ENCODE peak calls at places on chromosomes 16 and 17, in eight cellular contexts. H, M, F, K, P, I, E and T are unnamed samples. For H3K4me1, the result is how much of the 10 kb centered on the place peaks cover.

GRCh38 chr17:28370744-28371103 is 617 bp upstream of the VTN start:
- DNase-seq in F (no peak), H (no peak), I (no peak), E (no peak), M (no peak), P (no peak), K (no peak), T (no peak)

GRCh38 chr16:11685844-11686618 is 17.8 kb downstream of the SNN start:
- DNase-seq in H (peak), I (no peak), F (no peak), K (no peak), P (no peak), E (peak), M (no peak), T (no peak)

GRCh38 chr17:28745052-28745776 is 1.4 kb downstream of the TRAF4 start:
- DNase-seq in E (peak), H (peak), M (no peak), P (peak), K (no peak), I (peak), F (peak), T (no peak)

GRCh38 chr16:9539346-9539745 is 447.9 kb downstream of the HAPSTR1 start:
- DNase-seq in M (no peak), F (no peak), H (no peak), E (no peak), I (no peak), K (no peak), P (no peak), T (no peak)

GRCh38 chr16:64455275-64455674 is 666.6 kb downstream of the CDH11 start:
- DNase-seq in K (no peak), H (peak), F (no peak), M (no peak), E (no peak), P (no peak), I (no peak), T (no peak)

GRCh38 chr17:48333034-48333491 is 97.0 kb downstream of the SKAP1 start:
- DNase-seq in I (no peak), F (no peak), E (no peak), M (no peak), K (no peak), P (no peak), H (peak), T (no peak)

GRCh38 chr17:66847704-66848103 is 12.8 kb downstream of the CACNG5 start:
- DNase-seq in H (no peak), I (no peak), M (no peak), P (no peak), F (no peak), K (no peak), E (peak), T (no peak)

GRCh38 chr17:9941305-9941704 is 36.2 kb upstream of the RCVRN start:
- DNase-seq in P (no peak), H (no peak), I (no peak), F (no peak), M (no peak), K (peak), E (no peak), T (no peak)

GRCh38 chr17:79949646-79950292 is 85.9 kb downstream of the TBC1D16 start:
- DNase-seq in I (no peak), P (no peak), K (peak), F (no peak), H (no peak), M (no peak), E (peak), T (no peak)

GRCh38 chr17:76716146-76716833 is 5.5 kb upstream of the MXRA7 start:
- DNase-seq in I (peak), F (peak), E (peak), M (no peak), H (peak), K (peak), P (no peak), T (peak)

GRCh38 chr16:10552998-10553491 is 27.4 kb downstream of the EMP2 start:
- DNase-seq in E (no peak), H (no peak), M (no peak), K (peak), P (peak), I (no peak), F (peak), T (peak)

GRCh38 chr16:8982816-8983215 is 19.1 kb upstream of the USP7 start:
- DNase-seq in H (no peak), I (no peak), P (no peak), F (no peak), E (no peak), K (no peak), M (no peak), T (no peak)

GRCh38 chr16:66502020-66502913 is 47.7 kb downstream of the TK2 start:
- DNase-seq in I (no peak), M (no peak), H (peak), F (no peak), P (no peak), K (peak), E (peak), T (no peak)

GRCh38 chr17:13638855-13639458 is 37.2 kb upstream of the HS3ST3A1 start:
- DNase-seq in E (peak), M (no peak), F (no peak), I (no peak), P (peak), K (no peak), H (peak), T (no peak)

GRCh38 chr17:80866050-80866793 is 125.4 kb upstream of the CHMP6 start:
- DNase-seq in H (peak), E (peak), F (peak), K (peak), P (peak), M (peak), I (peak), T (peak)

GRCh38 chr17:10875411-10875810 is 37.5 kb upstream of the PIRT start:
- DNase-seq in F (peak), H (no peak), I (no peak), E (no peak), M (no peak), P (no peak), K (no peak), T (no peak)

GRCh38 chr17:30095507-30096244 is 20.9 kb upstream of the NSRP1 start:
- DNase-seq in E (no peak), F (no peak), P (no peak), M (peak), H (peak), K (no peak), I (peak), T (no peak)

GRCh38 chr16:9114112-9114511 is 22.7 kb downstream of the HAPSTR1 start:
- DNase-seq in I (no peak), K (no peak), P (no peak), M (no peak), E (no peak), H (no peak), F (no peak), T (no peak)

GRCh38 chr16:66752379-66752778 is 970 bp upstream of the DYNC1LI2 start:
- DNase-seq in F (no peak), P (no peak), E (no peak), M (no peak), K (no peak), H (no peak), I (no peak), T (no peak)

DNA sequence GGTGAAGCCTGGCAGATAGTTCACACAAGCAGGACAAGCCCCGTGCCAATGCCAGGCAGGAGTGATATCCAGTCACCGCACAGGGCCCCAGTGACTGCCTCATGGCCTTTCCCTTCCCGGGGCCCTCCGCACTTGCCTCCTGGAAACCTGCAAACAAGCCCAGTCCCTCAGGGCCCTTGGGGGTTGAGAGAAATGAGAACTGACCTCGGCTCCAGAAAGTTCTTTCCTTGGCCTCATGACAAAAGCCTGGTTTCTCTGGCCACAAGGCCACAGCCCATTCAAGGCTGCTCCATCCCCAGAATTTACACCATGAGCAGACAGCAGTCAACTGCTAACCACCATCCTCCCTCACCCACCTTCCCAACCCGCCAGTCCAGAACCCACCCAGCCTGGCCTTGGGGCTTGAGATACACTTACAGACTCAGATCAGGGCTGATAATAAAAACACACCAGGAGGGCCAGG is 77.6 kb downstream of the CCDC182 start:
- DNase-seq in H (no peak), K (no peak), P (peak), E (peak), M (no peak), F (no peak), I (no peak), T (no peak)
- H3K4me1 ChIP-seq in H (under half), K (under half), P (half or more), E (under half), M (under half), F (under half), I (under half), T (under half)

GRCh38 chr16:725463-726187 is 618 bp downstream of the CCDC78 start:
- DNase-seq in F (no peak), H (no peak), M (no peak), K (no peak), I (no peak), E (no peak), P (no peak), T (no peak)

GRCh38 chr16:725041-725376 is 1.2 kb downstream of the CCDC78 start:
- DNase-seq in P (no peak), F (no peak), I (no peak), H (no peak), K (no peak), M (no peak), E (no peak), T (no peak)

GRCh38 chr16:723695-724094 is 2.5 kb downstream of the CCDC78 start:
- DNase-seq in I (no peak), H (no peak), E (no peak), F (no peak), P (no peak), K (no peak), M (no peak), T (no peak)

GRCh38 chr16:722835-723633 is 2.1 kb downstream of the ANTKMT start:
- DNase-seq in P (no peak), M (no peak), I (no peak), F (no peak), H (no peak), E (no peak), K (no peak), T (no peak)

DNA sequence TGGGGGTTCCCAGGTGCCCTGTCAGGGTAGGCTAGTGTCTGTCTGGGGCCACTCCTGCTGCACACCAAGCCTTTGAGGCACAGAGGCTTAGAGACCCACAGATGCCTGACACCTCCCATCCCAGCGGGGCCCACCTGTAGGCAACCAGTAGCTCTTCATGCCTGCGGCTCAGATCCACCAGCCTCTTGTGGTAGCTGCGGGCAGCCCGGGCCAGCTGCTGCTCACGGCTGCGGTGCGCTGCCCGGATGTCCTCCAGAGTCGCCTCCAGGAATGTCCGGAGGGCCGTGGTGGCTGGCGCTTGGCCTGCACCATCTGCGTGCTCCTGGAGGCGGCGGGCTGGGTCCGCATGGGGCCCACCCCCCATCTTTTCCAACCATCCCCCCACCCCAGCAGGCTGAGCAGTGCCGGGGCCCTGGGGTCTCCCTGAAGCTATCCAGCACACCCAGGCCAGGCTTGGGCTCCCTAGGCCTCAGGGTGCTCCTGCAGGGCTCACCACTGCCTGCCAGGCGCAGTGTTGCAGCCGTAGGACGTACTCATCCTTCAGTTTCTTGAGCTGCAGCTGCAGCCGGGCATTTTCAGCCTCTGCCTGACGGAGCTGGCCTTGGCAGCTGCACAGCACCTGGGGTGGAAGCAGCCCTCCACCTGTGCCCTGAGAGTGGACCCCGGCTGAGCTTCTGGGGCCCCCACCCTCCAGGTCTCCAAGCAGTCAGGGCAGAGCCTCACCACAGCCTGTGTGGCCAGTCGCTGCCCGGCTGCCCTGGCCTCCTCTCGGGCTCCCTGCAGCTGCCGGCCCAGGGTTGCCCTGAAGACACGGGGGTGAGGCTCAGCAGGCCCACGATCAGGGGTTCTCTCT is 1.8 kb downstream of the CCDC78 start:
- DNase-seq in E (no peak), K (no peak), P (no peak), F (no peak), M (no peak), I (no peak), H (no peak), T (no peak)
- H3K4me1 ChIP-seq in E (under half), K (half or more), P (under half), F (under half), M (half or more), I (under half), H (under half), T (under half)

GRCh38 chr17:40331743-40332641 is 23.0 kb downstream of the RARA start:
- DNase-seq in I (no peak), H (no peak), F (no peak), E (no peak), P (peak), M (no peak), K (peak), T (no peak)
- H3K4me1 ChIP-seq in I (under half), H (half or more), F (half or more), E (half or more), P (half or more), M (under half), K (half or more), T (half or more)

GRCh38 chr17:37787055-37787720 is 42.3 kb upstream of the HNF1B start:
- DNase-seq in F (no peak), P (peak), H (peak), I (peak), K (no peak), E (no peak), M (no peak), T (no peak)
- H3K4me1 ChIP-seq in F (under half), P (under half), H (under half), I (under half), K (under half), E (under half), M (under half), T (under half)

DNA sequence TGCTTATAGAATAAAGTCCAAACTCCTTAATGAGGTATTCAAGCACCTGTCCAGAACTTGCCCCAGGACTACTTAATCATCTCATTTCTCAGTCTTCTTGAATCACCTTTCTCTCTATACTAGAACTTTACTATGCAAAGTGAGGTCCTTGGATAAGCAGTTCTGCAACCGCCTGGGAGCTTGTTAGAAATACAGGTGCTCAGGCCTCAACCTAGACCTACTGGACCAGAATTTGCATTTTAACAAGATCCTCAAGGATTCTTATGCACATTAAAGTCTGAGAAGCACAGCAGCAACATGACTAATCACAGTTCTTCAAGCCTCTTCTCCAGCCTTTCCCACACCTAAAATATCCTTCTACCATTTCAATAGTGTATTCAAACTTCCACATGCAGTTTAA is 61.7 kb downstream of the GRB7 start:
- DNase-seq in M (no peak), P (no peak), F (no peak), E (no peak), I (no peak), K (no peak), H (no peak), T (no peak)
- H3K4me1 ChIP-seq in M (under half), P (under half), F (half or more), E (under half), I (under half), K (under half), H (under half), T (under half)

DNA sequence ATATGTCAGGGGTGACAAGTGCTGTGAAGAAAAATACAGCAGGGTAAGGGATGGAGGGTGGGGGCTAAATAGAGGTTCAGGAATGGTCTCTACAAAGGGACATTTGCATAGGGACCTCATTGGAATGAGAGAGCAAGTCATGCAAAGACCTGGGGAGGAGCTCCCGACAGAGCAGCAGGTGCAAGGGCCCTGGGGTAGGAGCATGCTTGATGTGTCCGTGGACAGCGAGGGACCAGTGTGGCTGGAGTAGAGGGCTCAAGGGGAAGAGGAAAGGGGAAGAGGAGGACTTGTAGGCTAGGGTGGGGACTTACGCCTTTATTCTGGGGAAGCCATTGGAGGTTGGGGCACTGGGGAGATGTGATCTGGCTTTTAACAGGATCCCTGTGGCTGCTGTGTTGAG is 5.7 kb downstream of the STARD3 start:
- DNase-seq in M (no peak), P (no peak), E (no peak), I (no peak), H (no peak), K (no peak), F (no peak), T (no peak)
- H3K4me1 ChIP-seq in M (under half), P (under half), E (under half), I (under half), H (under half), K (half or more), F (half or more), T (under half)

GRCh38 chr17:4393806-4394205 is 27.3 kb upstream of the UBE2G1 start:
- DNase-seq in M (no peak), K (no peak), E (no peak), F (no peak), H (no peak), I (no peak), P (no peak), T (no peak)

GRCh38 chr17:4394208-4395110 is 28.0 kb upstream of the UBE2G1 start:
- DNase-seq in F (no peak), P (no peak), E (no peak), H (no peak), I (no peak), K (no peak), M (no peak), T (no peak)

GRCh38 chr17:4386406-4386805 is 19.9 kb upstream of the UBE2G1 start:
- DNase-seq in K (no peak), P (no peak), E (no peak), F (no peak), M (no peak), I (no peak), H (no peak), T (no peak)

DNA sequence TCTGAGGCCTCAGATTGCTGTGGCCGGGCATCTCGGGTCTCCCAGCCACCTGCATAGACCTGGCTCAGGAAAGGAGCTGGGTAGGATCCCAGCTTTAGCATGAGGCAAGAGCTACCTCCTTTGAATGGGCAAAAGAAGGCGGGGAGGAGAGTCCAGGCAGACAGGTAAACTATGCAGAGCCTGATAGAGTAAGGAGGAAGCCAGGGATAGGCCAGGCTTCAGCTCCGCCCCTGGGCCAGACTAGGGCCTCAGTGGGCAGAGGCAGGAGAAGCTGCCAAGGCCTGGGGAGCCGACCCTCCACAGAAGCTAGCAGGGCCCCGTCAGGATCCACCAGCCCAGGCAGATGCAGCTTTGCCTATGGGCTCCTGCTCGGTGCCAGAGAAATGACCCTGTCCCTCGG is 22.6 kb upstream of the UBE2G1 start:
- DNase-seq in M (no peak), P (no peak), I (no peak), H (no peak), F (no peak), K (no peak), E (no peak), T (no peak)
- H3K4me1 ChIP-seq in M (under half), P (under half), I (under half), H (under half), F (under half), K (under half), E (under half), T (under half)

GRCh38 chr17:31487063-31487647 is 95.7 kb downstream of the RAB11FIP4 start:
- DNase-seq in I (no peak), H (no peak), E (no peak), K (no peak), P (no peak), F (no peak), M (no peak), T (no peak)

GRCh38 chr17:31488264-31488981 is 96.9 kb downstream of the RAB11FIP4 start:
- DNase-seq in I (peak), K (no peak), M (no peak), P (no peak), H (no peak), E (no peak), F (peak), T (no peak)

GRCh38 chr17:31484821-31485220 is 93.3 kb downstream of the RAB11FIP4 start:
- DNase-seq in K (no peak), F (no peak), M (no peak), E (no peak), H (no peak), I (no peak), P (no peak), T (no peak)

GRCh38 chr17:31487648-31488263 is 96.3 kb downstream of the RAB11FIP4 start:
- DNase-seq in F (peak), K (peak), H (peak), E (no peak), I (peak), P (peak), M (peak), T (peak)

DNA sequence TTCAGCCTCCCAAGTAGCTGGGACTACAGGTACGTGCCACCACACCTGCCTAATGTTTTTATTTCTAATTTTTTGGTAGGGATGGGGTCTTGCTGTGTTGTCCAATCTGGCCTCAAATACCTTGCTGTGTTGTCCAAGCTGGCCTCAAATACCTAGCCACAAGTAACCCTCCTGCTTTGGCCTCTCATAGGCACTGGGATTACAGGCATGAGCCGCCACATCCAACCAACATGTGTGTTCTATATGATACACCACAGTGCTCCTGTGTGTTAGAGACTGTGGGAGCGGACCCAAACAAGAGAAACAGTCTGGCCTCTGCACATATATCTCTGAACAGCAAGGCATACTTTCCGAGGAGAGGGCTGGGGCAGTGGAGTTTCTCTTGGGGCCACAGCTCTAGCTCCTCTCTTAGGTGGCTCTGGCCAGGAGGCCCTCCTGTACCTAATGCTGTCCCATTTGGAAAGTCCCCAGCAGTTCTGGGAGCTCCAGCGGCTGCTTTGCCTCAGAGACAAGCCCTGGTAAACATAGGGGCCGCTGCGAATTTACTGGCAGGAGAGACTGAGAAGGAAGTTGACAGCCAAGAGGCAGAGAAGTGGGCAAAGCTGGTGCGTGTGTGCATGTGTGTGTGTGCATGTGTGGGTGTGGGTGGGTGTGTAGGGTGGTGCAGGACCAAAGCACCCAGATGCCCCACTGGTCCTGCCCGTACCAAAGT is 95.0 kb downstream of the RAB11FIP4 start:
- DNase-seq in F (no peak), E (no peak), I (peak), H (no peak), P (no peak), M (no peak), K (no peak), T (no peak)
- H3K4me1 ChIP-seq in F (under half), E (under half), I (under half), H (under half), P (under half), M (under half), K (under half), T (under half)